ENCODE peak calls at places on chromosomes 2 and 18, in ten cellular contexts. K is substantia nigra; E is effector CD8-positive, alpha-beta T cell; Q is NCI-H69; D is stimulated activated CD8-positive, alpha-beta memory T cell treated with anti-CD3 and anti-CD28 coated beads, Interleukin-15, amount 100 ng/mL, for 4 hours; F is M059J; V is epithelial cell of esophagus; A is HCT116; N is caudate nucleus; H is stimulated activated CD4-positive, alpha-beta T cell treated with anti-CD3 and anti-CD28 coated beads, Interleukin-2, amount 100 ng/mL, for 48 hours. T is an unnamed sample.

GRCh38 chr18:30358545-30358944 is 684.0 kb downstream of the DSC3 start:
- DNase-seq in K (no peak), E (no peak), Q (no peak), D (no peak), F (peak; percentile 17), V (peak; percentile 92), A (no peak), N (no peak), H (no peak), T (no peak)

GRCh38 chr2:128317186-128317897 is 1.3 kb downstream of the HS6ST1 start:
- DNase-seq in K (no peak), E (no peak), Q (peak; percentile 67), D (no peak), F (no peak), V (no peak), A (no peak), N (no peak), H (no peak), T (peak; percentile 72)

GRCh38 chr2:68336192-68336591 is 16.4 kb upstream of the CNRIP1 start:
- DNase-seq in K (no peak), E (no peak), Q (no peak), D (no peak), F (peak; percentile 84), V (peak; percentile 80), A (peak; percentile 10), N (no peak), H (no peak), T (no peak)

GRCh38 chr2:86193901-86194567 is 1.2 kb downstream of the IMMT start:
- DNase-seq in K (no peak), E (no peak), Q (peak; percentile 3), D (no peak), F (no peak), V (peak; percentile 28), A (no peak), N (no peak), H (no peak), T (no peak)

GRCh38 chr2:149466635-149467034 is 120.9 kb downstream of the MMADHC start:
- DNase-seq in K (no peak), E (no peak), Q (no peak), D (no peak), F (no peak), V (no peak), A (no peak), N (no peak), H (no peak), T (no peak)

GRCh38 chr2:36701391-36701795 is 4.9 kb downstream of the VIT start:
- DNase-seq in K (no peak), E (no peak), Q (no peak), D (no peak), F (peak; percentile 96), V (peak; percentile 91), A (no peak), N (no peak), H (no peak), T (no peak)

GRCh38 chr2:113966832-113967231 is 76.9 kb downstream of the ACTR3 start:
- DNase-seq in K (no peak), E (no peak), Q (no peak), D (no peak), F (no peak), V (no peak), A (no peak), N (no peak), H (no peak), T (no peak)

GRCh38 chr2:20988906-20989305 is 55.0 kb downstream of the APOB start:
- DNase-seq in K (no peak), E (no peak), Q (no peak), D (no peak), F (no peak), V (no peak), A (no peak), N (no peak), H (no peak), T (no peak)

GRCh38 chr2:216698895-216699294 is 3.5 kb upstream of the IGFBP5 start:
- DNase-seq in K (no peak), E (no peak), Q (peak; percentile 91), D (no peak), F (peak; percentile 71), V (peak; percentile 77), A (peak; percentile 48), N (no peak), H (no peak), T (no peak)

T was measured in memory B cell.